ENCODE peak calls at places on chromosomes 11 and 22, in nine cellular contexts. L is A549, D is psoas muscle, G is adipocyte, M is aorta, Q is tibial nerve, B is adrenal gland, H is left ventricle myocardium inferior, R is heart left ventricle. V is an unnamed sample. For H3K4me1, the result is how much of the 10 kb centered on the place peaks cover.

GRCh38 chr11:128365044-128365443 is 222.3 kb downstream of the ETS1 start:
- DNase-seq in L (peak), M (no peak), G (peak), B (no peak), H (no peak), Q (no peak), R (no peak), D (no peak), V (no peak)

GRCh38 chr11:77108436-77108835 is 5.8 kb downstream of the OMP start:
- DNase-seq in B (no peak), H (no peak), G (no peak), R (no peak), Q (no peak), M (no peak), D (no peak), L (no peak), V (no peak)

GRCh38 chr22:46528121-46528610 is 9.3 kb downstream of the CELSR1 start:
- DNase-seq in Q (no peak), D (no peak), G (no peak), B (no peak), R (no peak), M (no peak), L (peak), H (no peak), V (no peak)

GRCh38 chr22:33883561-33883960 is 36.7 kb downstream of the LARGE1 start:
- DNase-seq in B (no peak), L (no peak), G (no peak), M (no peak), D (peak), R (no peak), Q (no peak), H (no peak), V (no peak)

GRCh38 chr11:100890779-100891178 is 203.7 kb downstream of the ARHGAP42 start:
- DNase-seq in H (no peak), G (peak), D (no peak), L (no peak), R (no peak), M (no peak), B (no peak), Q (no peak), V (no peak)

GRCh38 chr11:61716478-61717285 is 35.8 kb upstream of the MYRF start:
- DNase-seq in B (no peak), L (no peak), H (no peak), Q (no peak), M (no peak), G (no peak), R (no peak), D (no peak), V (no peak)

GRCh38 chr11:64028398-64029115 is 7.2 kb upstream of the FLRT1 start:
- DNase-seq in M (no peak), G (no peak), B (no peak), D (no peak), R (no peak), H (no peak), L (no peak), Q (no peak), V (no peak)

GRCh38 chr11:65793144-65793581 is 6.3 kb downstream of the OVOL1 start:
- DNase-seq in D (no peak), L (no peak), R (no peak), B (no peak), G (no peak), H (no peak), M (no peak), Q (no peak), V (no peak)

GRCh38 chr22:46881373-46882118 is 119.1 kb downstream of the TBC1D22A start:
- DNase-seq in R (no peak), Q (no peak), G (no peak), D (no peak), H (peak), M (no peak), L (no peak), B (no peak), V (no peak)

GRCh38 chr22:26597026-26597425 is 7.1 kb upstream of the TPST2 start:
- DNase-seq in M (no peak), R (no peak), D (no peak), Q (no peak), G (no peak), H (no peak), B (no peak), L (no peak), V (no peak)

GRCh38 chr22:25759825-25760231 is 17.8 kb downstream of the MYO18B start:
- DNase-seq in M (peak), G (peak), H (no peak), L (peak), R (peak), B (no peak), D (peak), Q (no peak), V (peak)

DNA sequence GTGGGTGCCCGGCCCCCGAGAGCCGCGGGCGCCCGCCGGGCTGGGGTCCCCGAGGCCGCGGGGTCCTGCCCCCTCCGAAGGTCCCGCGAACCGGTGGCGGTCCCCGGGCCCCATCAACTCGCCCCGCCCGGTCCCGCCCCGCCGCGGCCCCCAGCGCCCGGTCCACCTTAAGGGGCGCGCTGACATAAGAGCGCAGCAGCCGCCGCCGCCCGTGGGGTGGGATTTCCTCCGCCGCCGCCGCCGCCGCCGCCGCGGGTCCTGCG is at the start of gene ZDHHC8:
- DNase-seq in M (peak), B (no peak), H (peak), G (no peak), L (no peak), R (peak), Q (no peak), D (no peak), V (no peak)
- H3K4me1 ChIP-seq in M (under half), B (under half), H (half or more), G (under half), L (under half), R (under half), Q (under half), D (under half), V (under half)

GRCh38 chr22:19758896-19759458 is 1.6 kb upstream of the TBX1 start:
- DNase-seq in B (no peak), G (no peak), L (no peak), Q (no peak), D (no peak), R (no peak), H (no peak), M (no peak), V (no peak)

GRCh38 chr22:19760652-19761002 is at the start of gene TBX1:
- DNase-seq in D (no peak), R (no peak), M (no peak), H (no peak), B (no peak), L (no peak), Q (no peak), G (peak), V (no peak)

GRCh38 chr22:19759459-19759993 is 1.1 kb upstream of the TBX1 start:
- DNase-seq in M (no peak), H (no peak), L (no peak), Q (no peak), G (no peak), D (no peak), R (no peak), B (no peak), V (no peak)

GRCh38 chr22:19761022-19761499 is 483 bp downstream of the TBX1 start:
- DNase-seq in M (no peak), Q (no peak), R (no peak), L (no peak), H (no peak), D (no peak), G (peak), B (no peak), V (no peak)

DNA sequence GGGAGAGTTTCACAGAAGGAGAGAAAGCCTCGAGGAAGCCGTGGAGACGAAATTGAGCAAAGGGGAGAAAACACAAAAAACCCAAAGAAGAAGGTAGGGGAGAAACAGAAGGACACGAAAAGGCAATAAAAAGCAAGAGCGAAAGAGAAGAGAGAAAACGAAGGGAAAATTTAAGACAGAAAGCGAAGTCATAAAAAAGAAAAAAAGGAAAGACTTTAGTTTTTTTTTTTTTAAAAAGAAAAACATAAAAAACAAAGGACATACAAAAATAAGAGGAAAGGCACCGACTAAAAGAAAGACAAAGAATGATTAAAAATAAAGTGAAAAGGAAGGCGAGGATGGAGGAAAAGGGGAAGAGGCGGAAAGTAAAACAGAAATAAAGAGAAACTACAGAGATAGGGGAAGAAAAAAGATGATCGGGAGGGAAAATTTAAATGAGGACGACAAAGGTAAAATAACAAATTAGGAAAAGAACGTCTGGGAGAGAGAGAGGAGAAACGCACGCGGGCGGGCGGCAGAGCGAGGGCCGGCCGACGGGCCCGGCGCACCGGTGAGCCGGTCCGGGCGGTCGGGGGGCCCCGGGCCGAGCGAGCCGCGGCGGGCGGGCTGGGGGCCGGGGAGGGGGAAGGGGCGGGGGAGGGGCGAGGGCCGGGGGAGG is 455 bp upstream of the TBX1 start:
- DNase-seq in R (no peak), G (peak), D (no peak), Q (no peak), H (no peak), M (no peak), B (no peak), L (no peak), V (no peak)
- H3K4me3 ChIP-seq in R (peak), G (peak), D (peak), Q (no peak), H (peak), M (peak), B (no peak), L (peak), V (no peak)

GRCh38 chr11:95716266-95716665 is 73.3 kb downstream of the FAM76B start:
- DNase-seq in B (no peak), Q (no peak), R (no peak), H (no peak), L (no peak), M (no peak), D (no peak), G (peak), V (no peak)
- H3K4me1 ChIP-seq in B (under half), Q (under half), R (under half), H (under half), L (under half), M (under half), D (under half), G (under half), V (under half)

DNA sequence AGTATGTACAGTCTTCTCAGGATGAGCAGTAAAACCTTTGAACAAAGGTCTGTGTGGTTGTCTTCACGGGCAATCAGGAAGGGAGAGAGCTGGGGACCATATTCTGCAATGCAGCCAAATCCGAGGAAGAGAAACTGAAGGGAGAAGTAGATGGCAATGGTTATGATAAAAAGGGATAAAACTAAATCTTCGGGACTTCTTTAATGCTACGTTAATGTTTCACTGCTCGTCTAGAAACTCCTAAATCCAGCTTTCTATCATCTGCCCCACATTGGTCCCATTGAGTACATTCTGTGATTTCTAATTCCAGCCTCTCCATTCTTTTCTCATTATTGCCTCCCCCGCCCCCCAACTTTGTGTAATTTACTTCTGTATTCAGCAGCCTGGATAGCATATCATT is 1.7 kb downstream of the TIMM10B start:
- DNase-seq in H (no peak), B (no peak), R (no peak), G (no peak), D (no peak), M (no peak), Q (no peak), L (no peak), V (no peak)
- H3K4me3 ChIP-seq in H (no peak), B (no peak), R (no peak), G (peak), D (peak), M (no peak), Q (no peak), L (no peak), V (no peak)

GRCh38 chr11:15725246-15725645 is 610.5 kb downstream of the INSC start:
- DNase-seq in Q (no peak), H (no peak), R (no peak), B (no peak), G (no peak), M (no peak), D (no peak), L (no peak), V (no peak)

GRCh38 chr11:15727125-15727524 is 612.4 kb downstream of the INSC start:
- DNase-seq in R (peak), L (no peak), D (no peak), M (no peak), H (no peak), B (no peak), Q (no peak), G (no peak), V (no peak)

GRCh38 chr11:15726221-15726746 is 611.6 kb downstream of the INSC start:
- DNase-seq in B (no peak), G (no peak), Q (no peak), D (no peak), H (no peak), R (no peak), M (no peak), L (no peak), V (no peak)

GRCh38 chr11:15723966-15724365 is 609.2 kb downstream of the INSC start:
- DNase-seq in Q (no peak), B (no peak), M (no peak), R (no peak), L (no peak), H (no peak), G (no peak), D (no peak), V (no peak)

GRCh38 chr11:15724611-15725010 is 609.9 kb downstream of the INSC start:
- DNase-seq in H (no peak), B (no peak), D (no peak), R (no peak), M (no peak), L (no peak), Q (no peak), G (no peak), V (no peak)
- H3K4me1 ChIP-seq in H (under half), B (under half), D (under half), R (under half), M (under half), L (under half), Q (under half), G (under half), V (under half)

GRCh38 chr11:35165416-35166368 is 26.7 kb downstream of the CD44 start:
- DNase-seq in G (peak), B (no peak), H (no peak), Q (no peak), M (no peak), R (no peak), L (peak), D (no peak), V (peak)

GRCh38 chr11:35163707-35164496 is 24.9 kb downstream of the CD44 start:
- DNase-seq in M (no peak), H (no peak), R (no peak), L (no peak), D (no peak), G (no peak), B (no peak), Q (no peak), V (no peak)

GRCh38 chr11:35168606-35169200 is 29.7 kb downstream of the CD44 start:
- DNase-seq in H (no peak), D (no peak), L (no peak), Q (no peak), B (no peak), R (no peak), M (no peak), G (no peak), V (no peak)

GRCh38 chr11:35167451-35167954 is 28.5 kb downstream of the CD44 start:
- DNase-seq in H (no peak), B (no peak), G (peak), D (peak), R (no peak), L (no peak), M (no peak), Q (no peak), V (peak)

GRCh38 chr11:35166369-35167360 is 27.7 kb downstream of the CD44 start:
- DNase-seq in G (peak), B (no peak), L (peak), Q (no peak), H (no peak), D (no peak), R (no peak), M (peak), V (peak)
- H3K4me3 ChIP-seq in G (peak), B (no peak), L (no peak), Q (no peak), H (no peak), D (no peak), R (no peak), M (no peak), V (no peak)

DNA sequence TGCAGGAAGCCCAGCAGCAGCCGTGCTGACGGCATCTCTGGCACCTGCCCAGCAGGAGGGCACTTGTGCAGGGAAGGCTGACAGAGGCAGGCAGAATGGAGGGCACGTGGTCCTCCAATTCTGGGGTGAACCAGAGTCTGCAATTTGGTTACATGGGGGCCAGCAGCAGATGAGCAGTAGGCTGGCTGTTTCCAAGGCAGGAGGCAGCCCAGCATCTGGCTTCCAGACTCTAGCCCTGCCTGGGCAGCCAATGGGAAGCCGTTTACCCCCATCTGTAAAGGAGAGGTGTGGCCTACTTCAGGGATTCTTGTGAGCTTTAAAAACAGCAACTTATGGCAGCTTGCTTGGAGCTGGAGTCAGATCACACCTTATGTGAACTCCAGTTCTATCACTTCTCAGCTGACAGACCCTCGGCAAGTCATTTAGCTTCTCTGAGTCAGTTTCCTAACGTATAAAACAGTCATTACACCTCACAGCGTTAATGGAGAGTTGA is 27.9 kb upstream of the RASL10A start:
- DNase-seq in B (no peak), L (no peak), G (peak), H (peak), M (no peak), D (peak), R (peak), Q (no peak), V (no peak)
- H3K4me1 ChIP-seq in B (under half), L (under half), G (under half), H (half or more), M (under half), D (half or more), R (under half), Q (under half), V (under half)

DNA sequence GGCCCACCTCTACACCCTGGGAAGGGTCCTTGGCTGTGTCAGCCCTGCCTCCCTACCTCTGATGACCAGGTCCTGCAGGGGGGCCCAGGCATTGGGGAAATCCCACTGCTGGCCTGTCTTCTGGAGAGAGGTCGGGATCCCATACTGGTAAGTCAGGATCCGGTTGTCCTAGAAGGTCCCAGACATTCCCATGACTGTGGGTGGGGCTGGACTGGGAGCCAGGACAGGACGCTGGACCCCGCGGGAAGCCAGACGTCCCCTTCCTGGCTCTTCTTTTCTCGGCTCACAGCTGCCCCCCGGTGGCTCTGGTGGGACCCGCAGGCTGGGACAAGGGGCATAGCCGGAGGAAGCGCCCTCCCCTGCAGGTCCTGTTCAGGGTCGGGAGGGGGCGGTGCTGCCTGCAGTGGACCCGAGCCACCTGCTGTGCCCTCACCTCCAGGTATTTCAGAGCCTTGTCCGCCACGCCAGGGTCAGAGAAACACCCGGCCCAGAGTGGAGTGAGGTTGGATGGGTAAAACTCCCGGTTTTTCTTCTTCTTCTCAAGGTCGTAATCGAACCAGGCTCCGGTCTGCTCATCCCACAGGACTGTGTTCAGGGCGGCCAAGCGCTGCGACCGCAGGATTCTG is 20.0 kb downstream of the TREH start:
- DNase-seq in L (peak), M (peak), R (peak), Q (peak), B (peak), D (peak), G (peak), H (peak), V (peak)
- H3K4me3 ChIP-seq in L (no peak), M (no peak), R (no peak), Q (no peak), B (no peak), D (peak), G (no peak), H (peak), V (no peak)

V was measured in tibial artery.